ENCODE peak calls at places on chromosomes 11 and 22, in five cellular contexts. One of them, this sample, is unnamed. For H3K36me3 and H3K4me1, the result is how much of the 10 kb centered on the place peaks cover.

GRCh38 chr11:129950319-129951034 is 52.2 kb downstream of the PRDM10 start:
- DNase-seq in cardiac muscle cell: peak
- DNase-seq in prostate gland: peak
- DNase-seq in heart right ventricle: no peak
- DNase-seq in lung: peak
- DNase-seq in this sample: no peak

GRCh38 chr11:46977038-46977818 is 40.7 kb downstream of the CSTPP1 start:
- DNase-seq in cardiac muscle cell: peak
- DNase-seq in prostate gland: no peak
- DNase-seq in heart right ventricle: no peak
- DNase-seq in lung: no peak
- DNase-seq in this sample: no peak

GRCh38 chr11:17798253-17798652 is 63.7 kb downstream of the KCNC1 start:
- DNase-seq in cardiac muscle cell: no peak
- DNase-seq in prostate gland: peak
- DNase-seq in heart right ventricle: peak
- DNase-seq in lung: no peak
- DNase-seq in this sample: no peak

GRCh38 chr11:64519541-64519940 is 71.5 kb upstream of the SLC22A12 start:
- DNase-seq in cardiac muscle cell: no peak
- DNase-seq in prostate gland: peak
- DNase-seq in heart right ventricle: no peak
- DNase-seq in lung: no peak
- DNase-seq in this sample: no peak

GRCh38 chr11:30435488-30435887 is 112.6 kb downstream of the ARL14EP start:
- DNase-seq in cardiac muscle cell: no peak
- DNase-seq in prostate gland: peak
- DNase-seq in heart right ventricle: no peak
- DNase-seq in lung: no peak
- DNase-seq in this sample: no peak

GRCh38 chr11:12066799-12067508 is 43.4 kb upstream of the MICAL2 start:
- DNase-seq in cardiac muscle cell: peak
- DNase-seq in prostate gland: peak
- DNase-seq in heart right ventricle: no peak
- DNase-seq in lung: peak
- DNase-seq in this sample: no peak

GRCh38 chr11:61683961-61684869 is 4.0 kb downstream of the DAGLA start:
- DNase-seq in cardiac muscle cell: peak
- DNase-seq in prostate gland: no peak
- DNase-seq in heart right ventricle: no peak
- DNase-seq in lung: no peak
- DNase-seq in this sample: no peak

GRCh38 chr22:49305215-49305965 is 522.3 kb downstream of the BRD1 start:
- DNase-seq in cardiac muscle cell: peak
- DNase-seq in prostate gland: peak
- DNase-seq in heart right ventricle: peak
- DNase-seq in lung: peak
- DNase-seq in this sample: peak

GRCh38 chr11:79950741-79951140 is 509.9 kb upstream of the TENM4 start:
- DNase-seq in cardiac muscle cell: no peak
- DNase-seq in prostate gland: no peak
- DNase-seq in heart right ventricle: no peak
- DNase-seq in lung: no peak
- DNase-seq in this sample: no peak

GRCh38 chr22:46036558-46037408 is 59.8 kb upstream of the WNT7B start:
- DNase-seq in cardiac muscle cell: peak
- DNase-seq in prostate gland: peak
- DNase-seq in heart right ventricle: no peak
- DNase-seq in lung: no peak
- DNase-seq in this sample: peak

GRCh38 chr11:76781861-76782500 is 1.2 kb upstream of the TSKU start:
- DNase-seq in cardiac muscle cell: no peak
- DNase-seq in prostate gland: peak
- DNase-seq in heart right ventricle: no peak
- DNase-seq in lung: no peak
- DNase-seq in this sample: no peak

GRCh38 chr11:17986007-17986710 is 26.7 kb downstream of the SERGEF start:
- DNase-seq in cardiac muscle cell: peak
- DNase-seq in prostate gland: no peak
- DNase-seq in heart right ventricle: peak
- DNase-seq in lung: no peak
- DNase-seq in this sample: no peak

DNA sequence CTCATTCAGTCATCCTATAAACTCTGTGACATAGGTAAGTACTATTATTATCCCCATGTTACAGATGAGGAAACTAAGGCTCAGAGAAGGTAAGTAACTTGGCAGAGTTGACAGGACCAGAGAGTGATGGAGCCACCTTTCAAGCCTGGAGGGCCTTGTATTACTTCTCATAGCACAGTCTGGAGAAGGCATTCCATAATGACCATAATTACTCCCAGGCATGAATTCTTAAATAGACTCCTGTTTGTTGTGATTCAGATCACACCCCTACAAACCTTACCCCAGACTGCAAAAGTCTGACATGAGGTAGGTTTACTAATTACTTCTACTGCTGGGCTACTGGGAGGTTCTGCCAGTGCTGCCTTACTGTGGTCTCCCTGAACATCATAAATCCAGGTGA is 77.0 kb downstream of the CD44 start:
- DNase-seq in cardiac muscle cell: no peak
- DNase-seq in prostate gland: no peak
- DNase-seq in heart right ventricle: no peak
- DNase-seq in lung: no peak
- DNase-seq in this sample: no peak
- H3K36me3 ChIP-seq in cardiac muscle cell: under half
- H3K36me3 ChIP-seq in prostate gland: under half
- H3K36me3 ChIP-seq in heart right ventricle: half or more
- H3K36me3 ChIP-seq in lung: under half
- H3K36me3 ChIP-seq in this sample: under half

GRCh38 chr11:59218893-59219292 is 6.2 kb upstream of the MPEG1 start:
- DNase-seq in cardiac muscle cell: no peak
- DNase-seq in prostate gland: no peak
- DNase-seq in heart right ventricle: no peak
- DNase-seq in lung: no peak
- DNase-seq in this sample: no peak

GRCh38 chr11:59222464-59223065 is 9.8 kb upstream of the MPEG1 start:
- DNase-seq in cardiac muscle cell: no peak
- DNase-seq in prostate gland: no peak
- DNase-seq in heart right ventricle: no peak
- DNase-seq in lung: no peak
- DNase-seq in this sample: no peak

GRCh38 chr11:59221438-59221837 is 8.7 kb upstream of the MPEG1 start:
- DNase-seq in cardiac muscle cell: peak
- DNase-seq in prostate gland: no peak
- DNase-seq in heart right ventricle: no peak
- DNase-seq in lung: no peak
- DNase-seq in this sample: no peak

GRCh38 chr11:59216654-59217640 is 4.2 kb upstream of the MPEG1 start:
- DNase-seq in cardiac muscle cell: peak
- DNase-seq in prostate gland: no peak
- DNase-seq in heart right ventricle: no peak
- DNase-seq in lung: peak
- DNase-seq in this sample: peak

GRCh38 chr11:59219836-59220235 is 7.1 kb upstream of the MPEG1 start:
- DNase-seq in cardiac muscle cell: no peak
- DNase-seq in prostate gland: no peak
- DNase-seq in heart right ventricle: no peak
- DNase-seq in lung: no peak
- DNase-seq in this sample: no peak
- H3K4me1 ChIP-seq in cardiac muscle cell: under half
- H3K4me1 ChIP-seq in prostate gland: under half
- H3K4me1 ChIP-seq in heart right ventricle: half or more
- H3K4me1 ChIP-seq in lung: under half
- H3K4me1 ChIP-seq in this sample: under half

GRCh38 chr11:72807021-72807693 is 7.1 kb upstream of the ATG16L2 start:
- DNase-seq in cardiac muscle cell: peak
- DNase-seq in prostate gland: no peak
- DNase-seq in heart right ventricle: no peak
- DNase-seq in lung: no peak
- DNase-seq in this sample: no peak

GRCh38 chr11:72808415-72808814 is 5.8 kb upstream of the ATG16L2 start:
- DNase-seq in cardiac muscle cell: no peak
- DNase-seq in prostate gland: no peak
- DNase-seq in heart right ventricle: no peak
- DNase-seq in lung: no peak
- DNase-seq in this sample: no peak

GRCh38 chr11:72802822-72803221 is 9.0 kb upstream of the STARD10 start:
- DNase-seq in cardiac muscle cell: no peak
- DNase-seq in prostate gland: no peak
- DNase-seq in heart right ventricle: no peak
- DNase-seq in lung: no peak
- DNase-seq in this sample: no peak

GRCh38 chr11:72807789-72808188 is 6.4 kb upstream of the ATG16L2 start:
- DNase-seq in cardiac muscle cell: no peak
- DNase-seq in prostate gland: no peak
- DNase-seq in heart right ventricle: no peak
- DNase-seq in lung: no peak
- DNase-seq in this sample: no peak

GRCh38 chr11:72805214-72805613 is 9.0 kb upstream of the ATG16L2 start:
- DNase-seq in cardiac muscle cell: no peak
- DNase-seq in prostate gland: no peak
- DNase-seq in heart right ventricle: no peak
- DNase-seq in lung: no peak
- DNase-seq in this sample: no peak
- TF ChIP-seq CTCF in cardiac muscle cell: no peak
- TF ChIP-seq CTCF in prostate gland: no peak
- TF ChIP-seq CTCF in heart right ventricle: no peak
- TF ChIP-seq CTCF in lung: no peak
- TF ChIP-seq CTCF in this sample: no peak

GRCh38 chr11:93737904-93738612 is 3.2 kb downstream of the TAF1D start:
- DNase-seq in cardiac muscle cell: no peak
- DNase-seq in prostate gland: no peak
- DNase-seq in heart right ventricle: no peak
- DNase-seq in lung: no peak
- DNase-seq in this sample: no peak
- H3K36me3 ChIP-seq in cardiac muscle cell: half or more
- H3K36me3 ChIP-seq in prostate gland: under half
- H3K36me3 ChIP-seq in heart right ventricle: half or more
- H3K36me3 ChIP-seq in lung: under half
- H3K36me3 ChIP-seq in this sample: half or more

This sample was measured in stomach.